ENCODE peak calls at places on chromosomes 13 and 19, in eight cellular contexts. G, C, O, Z, K, D, J and W are unnamed samples.

GRCh38 chr13:87661471-87661870 is 9.7 kb upstream of the SLITRK5 start:
- DNase-seq in C (no peak), Z (no peak), O (no peak), D (no peak), K (no peak), J (no peak), G (no peak), W (no peak)

GRCh38 chr13:109427148-109427547 is 359.2 kb downstream of the IRS2 start:
- DNase-seq in D (no peak), C (no peak), O (no peak), Z (no peak), G (peak), K (no peak), J (no peak), W (no peak)

GRCh38 chr19:32373614-32374295 is 28.3 kb downstream of the ZNF507 start:
- DNase-seq in J (no peak), Z (peak), O (peak), K (no peak), G (peak), D (no peak), C (no peak), W (peak)

GRCh38 chr19:47228168-47228936 is 2.6 kb downstream of the BBC3 start:
- DNase-seq in D (peak), C (no peak), J (no peak), G (no peak), O (no peak), Z (peak), K (no peak), W (peak)

GRCh38 chr13:30610311-30610710 is 7.4 kb upstream of the USPL1 start:
- DNase-seq in C (no peak), G (no peak), K (no peak), O (no peak), J (no peak), Z (no peak), D (no peak), W (no peak)

GRCh38 chr19:40147693-40148347 is 43.4 kb upstream of the MAP3K10 start:
- DNase-seq in J (no peak), K (no peak), O (no peak), Z (no peak), D (no peak), C (no peak), G (peak), W (peak)

GRCh38 chr13:44382635-44383145 is 9.1 kb downstream of the SERP2 start:
- DNase-seq in Z (no peak), D (no peak), O (no peak), G (no peak), C (no peak), J (no peak), K (no peak), W (no peak)

GRCh38 chr19:31515931-31516330 is 166.7 kb upstream of the TSHZ3 start:
- DNase-seq in J (no peak), C (no peak), Z (no peak), O (no peak), D (no peak), K (no peak), G (no peak), W (no peak)

GRCh38 chr19:48717059-48717395 is 2.5 kb downstream of the MAMSTR start:
- DNase-seq in O (no peak), D (no peak), G (no peak), J (no peak), K (no peak), C (no peak), Z (no peak), W (no peak)

GRCh38 chr13:50357586-50358118 is 342.4 kb downstream of the KCNRG start:
- DNase-seq in O (no peak), Z (no peak), C (no peak), D (no peak), K (no peak), J (no peak), G (peak), W (peak)